ENCODE peak calls at places on chromosomes 5 and 9, in nine cellular contexts. One of them, this sample, is unnamed.

GRCh38 chr5:117434266-117434665 is 859.6 kb upstream of the SEMA6A start:
- DNase-seq in A549: no peak
- DNase-seq in NCI-H2029: no peak
- DNase-seq in RKO: no peak
- DNase-seq in GM13976: no peak
- DNase-seq in NCI-H1105 treated with DMSO at 0.1 percent for 48 hours: no peak
- DNase-seq in GM04503: no peak
- DNase-seq in GDM1: no peak
- DNase-seq in fibroblast of villous mesenchyme: no peak
- DNase-seq in this sample: no peak

GRCh38 chr5:146890733-146891440 is 12.3 kb upstream of the PPP2R2B start:
- DNase-seq in A549: no peak
- DNase-seq in NCI-H2029: no peak
- DNase-seq in RKO: no peak
- DNase-seq in GM13976: no peak
- DNase-seq in NCI-H1105 treated with DMSO at 0.1 percent for 48 hours: no peak
- DNase-seq in GM04503: no peak
- DNase-seq in GDM1: no peak
- DNase-seq in fibroblast of villous mesenchyme: no peak
- DNase-seq in this sample: no peak

GRCh38 chr5:10704949-10705621 is 55.9 kb downstream of the DAP start:
- DNase-seq in A549: no peak
- DNase-seq in NCI-H2029: peak
- DNase-seq in RKO: peak
- DNase-seq in GM13976: no peak
- DNase-seq in NCI-H1105 treated with DMSO at 0.1 percent for 48 hours: no peak
- DNase-seq in GM04503: no peak
- DNase-seq in GDM1: peak
- DNase-seq in fibroblast of villous mesenchyme: peak
- DNase-seq in this sample: peak

GRCh38 chr5:18967637-18968036 is 1020.4 kb downstream of the CDH18 start:
- DNase-seq in A549: no peak
- DNase-seq in NCI-H2029: no peak
- DNase-seq in RKO: peak
- DNase-seq in GM13976: no peak
- DNase-seq in NCI-H1105 treated with DMSO at 0.1 percent for 48 hours: no peak
- DNase-seq in GM04503: no peak
- DNase-seq in GDM1: no peak
- DNase-seq in fibroblast of villous mesenchyme: no peak
- DNase-seq in this sample: no peak

GRCh38 chr5:124007675-124008398 is 495.9 kb downstream of the CSNK1G3 start:
- DNase-seq in A549: no peak
- DNase-seq in NCI-H2029: peak
- DNase-seq in RKO: peak
- DNase-seq in GM13976: no peak
- DNase-seq in NCI-H1105 treated with DMSO at 0.1 percent for 48 hours: peak
- DNase-seq in GM04503: no peak
- DNase-seq in GDM1: no peak
- DNase-seq in fibroblast of villous mesenchyme: peak
- DNase-seq in this sample: peak

GRCh38 chr5:56625577-56625976 is 189.8 kb upstream of the MAP3K1 start:
- DNase-seq in A549: no peak
- DNase-seq in NCI-H2029: no peak
- DNase-seq in RKO: no peak
- DNase-seq in GM13976: no peak
- DNase-seq in NCI-H1105 treated with DMSO at 0.1 percent for 48 hours: no peak
- DNase-seq in GM04503: peak
- DNase-seq in GDM1: no peak
- DNase-seq in fibroblast of villous mesenchyme: peak
- DNase-seq in this sample: no peak

GRCh38 chr9:121672213-121672612 is 20.8 kb downstream of the DAB2IP start:
- DNase-seq in A549: no peak
- DNase-seq in NCI-H2029: no peak
- DNase-seq in RKO: no peak
- DNase-seq in GM13976: no peak
- DNase-seq in NCI-H1105 treated with DMSO at 0.1 percent for 48 hours: no peak
- DNase-seq in GM04503: no peak
- DNase-seq in GDM1: no peak
- DNase-seq in fibroblast of villous mesenchyme: no peak
- DNase-seq in this sample: no peak

GRCh38 chr9:70013598-70014196 is 30.0 kb upstream of the MAMDC2 start:
- DNase-seq in A549: no peak
- DNase-seq in NCI-H2029: peak
- DNase-seq in RKO: no peak
- DNase-seq in GM13976: no peak
- DNase-seq in NCI-H1105 treated with DMSO at 0.1 percent for 48 hours: peak
- DNase-seq in GM04503: no peak
- DNase-seq in GDM1: no peak
- DNase-seq in fibroblast of villous mesenchyme: peak
- DNase-seq in this sample: no peak

GRCh38 chr9:95085036-95085770 is 232.3 kb downstream of the FANCC start:
- DNase-seq in A549: no peak
- DNase-seq in NCI-H2029: no peak
- DNase-seq in RKO: no peak
- DNase-seq in GM13976: no peak
- DNase-seq in NCI-H1105 treated with DMSO at 0.1 percent for 48 hours: no peak
- DNase-seq in GM04503: no peak
- DNase-seq in GDM1: no peak
- DNase-seq in fibroblast of villous mesenchyme: no peak
- DNase-seq in this sample: no peak

GRCh38 chr9:86816868-86817267 is 130.4 kb downstream of the GAS1 start:
- DNase-seq in A549: no peak
- DNase-seq in NCI-H2029: no peak
- DNase-seq in RKO: no peak
- DNase-seq in GM13976: no peak
- DNase-seq in NCI-H1105 treated with DMSO at 0.1 percent for 48 hours: no peak
- DNase-seq in GM04503: no peak
- DNase-seq in GDM1: no peak
- DNase-seq in fibroblast of villous mesenchyme: no peak
- DNase-seq in this sample: no peak

GRCh38 chr9:69496803-69497450 is 171.9 kb downstream of the ENTREP1 start:
- DNase-seq in A549: no peak
- DNase-seq in NCI-H2029: no peak
- DNase-seq in RKO: no peak
- DNase-seq in GM13976: no peak
- DNase-seq in NCI-H1105 treated with DMSO at 0.1 percent for 48 hours: no peak
- DNase-seq in GM04503: no peak
- DNase-seq in GDM1: no peak
- DNase-seq in fibroblast of villous mesenchyme: no peak
- DNase-seq in this sample: peak

GRCh38 chr5:440413-441180 is 2.4 kb upstream of the EXOC3 start:
- DNase-seq in A549: no peak
- DNase-seq in NCI-H2029: no peak
- DNase-seq in RKO: no peak
- DNase-seq in GM13976: peak
- DNase-seq in NCI-H1105 treated with DMSO at 0.1 percent for 48 hours: no peak
- DNase-seq in GM04503: no peak
- DNase-seq in GDM1: no peak
- DNase-seq in fibroblast of villous mesenchyme: no peak
- DNase-seq in this sample: no peak

GRCh38 chr5:32249668-32250067 is 63.1 kb downstream of the MTMR12 start:
- DNase-seq in A549: no peak
- DNase-seq in NCI-H2029: no peak
- DNase-seq in RKO: no peak
- DNase-seq in GM13976: no peak
- DNase-seq in NCI-H1105 treated with DMSO at 0.1 percent for 48 hours: no peak
- DNase-seq in GM04503: no peak
- DNase-seq in GDM1: no peak
- DNase-seq in fibroblast of villous mesenchyme: no peak
- DNase-seq in this sample: no peak